ENCODE peak calls at places on chromosomes 16 and 17, in four cellular contexts. B, C, M and H are unnamed samples.

GRCh38 chr17:74852237-74853047 is 7.2 kb downstream of the GRIN2C start:
- DNase-seq in B (no peak), M (no peak), C (no peak), H (no peak)

GRCh38 chr17:4365628-4366311 is 705 bp downstream of the UBE2G1 start:
- DNase-seq in B (no peak), M (no peak), C (peak; percentile 47), H (no peak)

GRCh38 chr17:4375039-4375748 is 8.7 kb upstream of the UBE2G1 start:
- DNase-seq in B (no peak), C (no peak), M (no peak), H (no peak)

GRCh38 chr17:29565643-29566472 is 979 bp downstream of the ABHD15 start:
- DNase-seq in B (no peak), C (peak; percentile 22), M (no peak), H (peak; percentile 91)

GRCh38 chr17:42682400-42683384 is at the start of gene CNTNAP1:
- DNase-seq in C (peak; percentile 80), M (no peak), B (peak; percentile 84), H (no peak)

GRCh38 chr17:77640242-77640641 is 318.3 kb upstream of the TNRC6C start:
- DNase-seq in B (no peak), M (no peak), C (no peak), H (no peak)

GRCh38 chr17:21239680-21240374 is 13.4 kb downstream of the NATD1 start:
- DNase-seq in M (no peak), C (no peak), B (peak; percentile 28), H (no peak)

GRCh38 chr16:728131-728889 is 1.4 kb downstream of the HAGHL start:
- DNase-seq in B (peak; percentile 78), C (no peak), M (no peak), H (peak; percentile 45)

GRCh38 chr17:38873646-38874380 is 4.0 kb downstream of the LASP1 start:
- DNase-seq in M (no peak), B (no peak), C (no peak), H (no peak)

GRCh38 chr17:2406903-2407790 is 6.3 kb upstream of the MNT start:
- DNase-seq in C (peak; percentile 75), M (no peak), B (peak; percentile 92), H (peak; percentile 71)

GRCh38 chr16:4625617-4626159 is 1.1 kb downstream of the MGRN1 start:
- DNase-seq in B (no peak), M (no peak), C (no peak), H (no peak)

GRCh38 chr17:27475981-27476895 is 20.0 kb downstream of the KSR1 start:
- DNase-seq in C (no peak), M (no peak), B (no peak), H (no peak)

GRCh38 chr17:17971431-17972125 is 622 bp downstream of the TOM1L2 start:
- DNase-seq in C (peak; percentile 26), M (no peak), B (no peak), H (peak; percentile 90)

GRCh38 chr16:69073181-69073669 is 32.2 kb upstream of the HAS3 start:
- DNase-seq in C (no peak), B (peak; percentile 92), M (no peak), H (no peak)

GRCh38 chr17:33291248-33292183 is 1.6 kb downstream of the ASIC2 start:
- DNase-seq in B (peak; percentile 31), M (no peak), C (no peak), H (no peak)

GRCh38 chr16:3842994-3843393 is 37.5 kb downstream of the CREBBP start:
- DNase-seq in C (peak; percentile 31), M (no peak), B (no peak), H (no peak)

GRCh38 chr16:87045462-87046216 is 271.6 kb downstream of the C16orf95 start:
- DNase-seq in B (no peak), M (no peak), C (no peak), H (no peak)

DNA sequence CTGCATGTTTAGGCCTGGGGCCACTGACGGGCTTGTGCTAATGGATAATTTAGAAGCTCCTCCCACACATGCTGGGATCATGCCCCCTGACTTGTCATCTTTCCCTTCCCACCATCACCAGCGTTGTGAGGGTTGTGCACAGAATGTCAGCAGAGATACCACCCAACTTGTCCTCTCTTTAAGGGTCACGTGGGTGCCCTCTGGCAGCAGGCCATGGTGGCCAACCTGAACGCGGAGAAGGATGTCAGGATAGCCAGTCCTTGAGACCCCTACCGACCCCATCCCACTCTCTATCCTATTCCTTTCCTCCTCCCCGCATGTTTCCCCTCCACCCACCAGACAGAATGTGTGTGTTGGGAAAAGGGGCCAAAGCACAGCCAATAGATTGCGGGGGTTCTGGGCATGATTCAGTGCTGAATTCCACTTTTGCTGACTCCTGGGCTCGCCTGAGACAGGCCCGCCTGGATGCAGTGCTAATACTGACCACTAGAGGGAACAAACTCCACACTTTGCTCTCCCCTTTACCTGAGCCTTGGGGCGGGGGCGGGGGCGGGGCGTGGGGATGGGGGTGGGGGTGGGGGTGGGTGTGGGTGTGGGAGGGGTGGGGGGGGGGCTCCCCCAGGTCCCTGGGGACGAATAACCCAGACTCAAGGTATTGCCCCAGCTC is at the start of gene GH2:
- DNase-seq in M (no peak), C (peak; percentile 28), B (peak; percentile 34), H (peak; percentile 18)
- TF ChIP-seq CTCF in M (peak; percentile 44), C (peak; percentile 43), B (peak; percentile 44), H (no peak)

GRCh38 chr17:82390860-82391435 is 19.4 kb downstream of the UTS2R start:
- DNase-seq in C (no peak), B (no peak), M (no peak), H (no peak)
- TF ChIP-seq POLR2A in C (no peak), B (no peak), M (no peak), H (no peak)

DNA sequence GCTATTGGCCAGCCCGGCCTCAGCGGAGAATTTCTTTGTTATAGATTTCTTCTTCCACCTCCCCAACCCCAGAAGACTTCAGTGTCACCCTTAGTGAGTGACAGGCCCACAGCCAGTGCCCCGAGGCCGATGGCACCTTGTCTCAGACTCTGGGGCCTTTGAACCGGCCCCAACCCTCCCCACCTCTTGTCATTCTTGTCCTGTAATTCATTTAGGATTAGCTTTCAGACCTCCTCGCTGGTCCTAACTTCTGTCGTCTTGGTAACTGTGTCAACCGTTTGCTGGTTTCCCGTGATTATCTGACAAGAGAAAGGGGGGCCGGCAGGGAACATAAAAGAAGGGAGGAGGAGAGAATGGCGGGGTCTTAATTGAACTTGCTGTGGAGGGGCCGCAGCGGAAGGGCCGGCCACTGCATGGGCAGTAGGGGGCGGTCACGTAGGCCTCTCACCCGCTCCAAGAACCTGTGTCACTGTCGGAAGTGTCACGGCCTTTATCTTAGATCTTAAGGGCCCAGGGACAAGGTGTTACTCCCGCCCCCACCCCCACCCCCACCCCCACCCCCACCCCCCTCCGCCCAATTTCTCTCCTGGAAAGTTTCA is 46.5 kb upstream of the GSE1 start:
- DNase-seq in C (no peak), B (no peak), M (no peak), H (no peak)
- TF ChIP-seq CTCF in C (no peak), B (no peak), M (no peak), H (no peak)

GRCh38 chr17:67248291-67248690 is 3.3 kb upstream of the HELZ start:
- DNase-seq in M (no peak), C (no peak), B (no peak), H (no peak)

GRCh38 chr17:67246398-67246647 is 1.3 kb upstream of the HELZ start:
- DNase-seq in M (no peak), B (peak; percentile 17), C (no peak), H (no peak)

GRCh38 chr17:67247416-67247900 is 2.5 kb upstream of the HELZ start:
- DNase-seq in B (no peak), C (no peak), M (no peak), H (no peak)

GRCh38 chr17:67245694-67246397 is 850 bp upstream of the HELZ start:
- DNase-seq in C (no peak), M (no peak), B (no peak), H (peak; percentile 86)

GRCh38 chr17:67246648-67247415 is 1.8 kb upstream of the HELZ start:
- DNase-seq in C (no peak), B (peak; percentile 60), M (no peak), H (peak; percentile 58)
- TF ChIP-seq POLR2A in C (no peak), B (no peak), M (no peak), H (no peak)

GRCh38 chr16:30417447-30418349 is 10.3 kb downstream of the ZNF771 start:
- DNase-seq in M (no peak), C (peak; percentile 76), B (peak; percentile 88), H (peak; percentile 91)

GRCh38 chr16:30421010-30421409 is 8.8 kb downstream of the DCTPP1 start:
- DNase-seq in B (no peak), C (no peak), M (no peak), H (no peak)

GRCh38 chr16:30416047-30416603 is 8.7 kb downstream of the ZNF771 start:
- DNase-seq in B (no peak), M (no peak), C (no peak), H (no peak)

GRCh38 chr16:30416624-30417298 is 9.4 kb downstream of the ZNF771 start:
- DNase-seq in B (no peak), C (no peak), M (no peak), H (no peak)

GRCh38 chr16:30418350-30419181 is 11.2 kb downstream of the ZNF771 start:
- DNase-seq in B (no peak), M (no peak), C (no peak), H (no peak)
- TF ChIP-seq CTCF in B (no peak), M (no peak), C (no peak), H (no peak)